ENCODE peak calls at places on chromosomes 3 and 15, in seven cellular contexts. O is endothelial cell, T is fibroblast of lung, S is adrenal gland, Y is cardiac fibroblast, R is bronchial epithelial cell, A is epithelial cell of esophagus. U is an unnamed sample.
A peak's percentile ranks its signal among the peaks of the same experiment; 100 is the strongest.

GRCh38 chr15:29888651-29889050 is 66.4 kb upstream of the TJP1 start:
- DNase-seq in O (no peak), T (peak; percentile 86), S (no peak), Y (peak; percentile 73), R (no peak), A (no peak), U (no peak)

GRCh38 chr3:55690746-55691540 is 203.8 kb upstream of the WNT5A start:
- DNase-seq in O (no peak), T (no peak), S (no peak), Y (no peak), R (no peak), A (no peak), U (peak; percentile 3)

GRCh38 chr3:13107661-13108060 is 34.4 kb upstream of the IQSEC1 start:
- DNase-seq in O (no peak), T (no peak), S (no peak), Y (no peak), R (no peak), A (no peak), U (no peak)

GRCh38 chr15:101193063-101193712 is 58.7 kb downstream of the CHSY1 start:
- DNase-seq in O (no peak), T (no peak), S (no peak), Y (peak; percentile 45), R (no peak), A (peak; percentile 47), U (no peak)

GRCh38 chr3:127747751-127748521 is 74.4 kb downstream of the MGLL start:
- DNase-seq in O (no peak), T (peak; percentile 88), S (no peak), Y (peak; percentile 80), R (peak; percentile 86), A (peak; percentile 88), U (peak; percentile 78)

GRCh38 chr15:97875513-97876285 is 84.8 kb upstream of the ARRDC4 start:
- DNase-seq in O (peak; percentile 33), T (no peak), S (peak; percentile 55), Y (no peak), R (no peak), A (peak; percentile 46), U (no peak)

GRCh38 chr15:57118013-57118799 is 199.8 kb downstream of the TCF12 start:
- DNase-seq in O (no peak), T (peak; percentile 57), S (peak; percentile 12), Y (peak; percentile 45), R (peak; percentile 29), A (peak; percentile 8), U (peak; percentile 11)

GRCh38 chr3:174533286-174533685 is 325.8 kb upstream of the NAALADL2 start:
- DNase-seq in O (no peak), T (peak; percentile 95), S (no peak), Y (no peak), R (peak; percentile 80), A (peak; percentile 60), U (peak; percentile 21)

GRCh38 chr3:70539908-70540307 is 227.5 kb upstream of the MDFIC2 start:
- DNase-seq in O (no peak), T (no peak), S (no peak), Y (no peak), R (no peak), A (peak; percentile 8), U (peak; percentile 11)
- TF ChIP-seq CTCF in O (no peak), T (peak; percentile 21), S (no peak), Y (no peak), R (no peak), A (peak; percentile 19), U (no peak)

GRCh38 chr15:69982037-69982436 is 115.7 kb downstream of the TLE3 start:
- DNase-seq in O (no peak), T (no peak), S (no peak), Y (no peak), R (no peak), A (no peak), U (no peak)

GRCh38 chr15:69978603-69979002 is 119.1 kb downstream of the TLE3 start:
- DNase-seq in O (no peak), T (no peak), S (no peak), Y (no peak), R (no peak), A (no peak), U (no peak)

GRCh38 chr15:69980311-69981059 is 117.2 kb downstream of the TLE3 start:
- DNase-seq in O (no peak), T (no peak), S (no peak), Y (no peak), R (no peak), A (no peak), U (no peak)

GRCh38 chr15:69979783-69980182 is 117.9 kb downstream of the TLE3 start:
- DNase-seq in O (no peak), T (no peak), S (no peak), Y (no peak), R (no peak), A (no peak), U (no peak)

DNA sequence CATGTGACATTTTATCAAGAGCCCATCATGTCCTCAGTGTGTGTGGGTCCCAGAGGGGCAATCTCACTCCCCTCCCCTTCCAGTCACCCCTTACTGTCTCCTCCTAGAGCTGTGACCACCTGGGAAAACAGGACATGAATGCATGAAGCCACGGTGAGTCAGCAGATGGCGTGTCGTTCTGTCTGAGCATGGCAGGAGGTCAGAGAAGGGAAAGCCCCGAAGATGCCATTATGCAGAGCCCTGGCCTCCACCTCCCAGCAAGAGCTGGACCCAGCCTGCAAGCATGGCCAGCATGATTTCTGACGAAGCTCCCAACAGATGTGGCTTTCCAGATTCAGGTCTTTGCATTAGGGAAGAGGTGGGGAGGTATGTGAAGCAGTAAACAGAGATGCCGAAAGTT is 118.4 kb downstream of the TLE3 start:
- DNase-seq in O (no peak), T (peak; percentile 1), S (no peak), Y (no peak), R (peak; percentile 42), A (peak; percentile 10), U (peak; percentile 45)
- TF ChIP-seq CTCF in O (no peak), T (no peak), S (no peak), Y (no peak), R (peak; percentile 9), A (no peak), U (no peak)

GRCh38 chr3:100400782-100401673 is at the start of the genes LNP1 and TOMM70:
- DNase-seq in O (peak; percentile 89), T (peak; percentile 96), S (peak; percentile 99), Y (peak; percentile 97), R (peak; percentile 93), A (peak; percentile 97), U (peak; percentile 98)

GRCh38 chr3:100402150-100402706 is 889 bp downstream of the LNP1 start:
- DNase-seq in O (no peak), T (peak; percentile 73), S (no peak), Y (peak; percentile 59), R (peak; percentile 78), A (peak; percentile 66), U (peak; percentile 56)

GRCh38 chr3:100401674-100402036 is 316 bp downstream of the LNP1 start:
- DNase-seq in O (peak; percentile 28), T (peak; percentile 66), S (peak; percentile 33), Y (peak; percentile 62), R (no peak), A (peak; percentile 33), U (no peak)

GRCh38 chr3:100407164-100407563 is 5.8 kb downstream of the LNP1 start:
- DNase-seq in O (no peak), T (no peak), S (no peak), Y (no peak), R (no peak), A (peak; percentile 13), U (no peak)

DNA sequence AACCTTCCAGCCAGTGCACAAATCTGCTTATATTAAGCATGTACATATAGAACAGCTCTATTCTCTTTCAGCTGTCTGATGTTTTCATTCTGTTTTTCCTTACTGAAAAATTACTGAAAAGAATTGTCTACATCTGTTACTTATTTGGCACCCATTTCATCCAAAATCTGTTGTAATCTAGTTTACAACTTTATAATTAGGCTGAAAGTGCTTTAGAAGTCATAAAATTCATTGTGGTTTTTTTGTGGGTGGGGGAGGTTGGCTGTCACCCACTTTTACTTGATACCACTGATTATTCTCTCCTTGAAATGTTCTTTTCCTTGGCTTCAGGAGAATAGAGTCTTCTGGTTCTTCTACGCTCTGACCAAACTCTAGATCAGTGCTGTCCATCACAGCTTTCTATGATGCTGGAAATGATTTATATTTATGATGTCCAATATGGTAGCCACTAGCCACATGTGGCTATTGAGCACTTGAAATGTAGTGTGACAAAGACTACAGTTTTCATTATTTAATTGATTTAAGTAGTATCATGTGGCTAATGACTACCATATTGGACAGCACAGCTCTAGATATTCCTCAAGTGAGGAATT is 2.7 kb downstream of the LNP1 start:
- DNase-seq in O (no peak), T (no peak), S (no peak), Y (no peak), R (no peak), A (no peak), U (no peak)
- TF ChIP-seq CTCF in O (no peak), T (no peak), S (no peak), Y (no peak), R (no peak), A (no peak), U (no peak)

GRCh38 chr3:172179680-172180399 is 140.5 kb downstream of the FNDC3B start:
- DNase-seq in O (no peak), T (no peak), S (no peak), Y (no peak), R (no peak), A (no peak), U (peak; percentile 37)
- TF ChIP-seq CTCF in O (no peak), T (no peak), S (no peak), Y (no peak), R (no peak), A (no peak), U (no peak)

GRCh38 chr3:6105187-6105586 is 755.7 kb upstream of the GRM7 start:
- DNase-seq in O (no peak), T (no peak), S (no peak), Y (no peak), R (no peak), A (no peak), U (no peak)
- TF ChIP-seq CTCF in O (no peak), T (no peak), S (no peak), Y (no peak), R (no peak), A (no peak), U (no peak)

GRCh38 chr3:107627962-107628542 is 105.3 kb downstream of the BBX start:
- DNase-seq in O (no peak), T (no peak), S (no peak), Y (no peak), R (no peak), A (no peak), U (no peak)
- TF ChIP-seq CTCF in O (no peak), T (peak; percentile 22), S (no peak), Y (peak; percentile 11), R (no peak), A (no peak), U (peak; percentile 15)

DNA sequence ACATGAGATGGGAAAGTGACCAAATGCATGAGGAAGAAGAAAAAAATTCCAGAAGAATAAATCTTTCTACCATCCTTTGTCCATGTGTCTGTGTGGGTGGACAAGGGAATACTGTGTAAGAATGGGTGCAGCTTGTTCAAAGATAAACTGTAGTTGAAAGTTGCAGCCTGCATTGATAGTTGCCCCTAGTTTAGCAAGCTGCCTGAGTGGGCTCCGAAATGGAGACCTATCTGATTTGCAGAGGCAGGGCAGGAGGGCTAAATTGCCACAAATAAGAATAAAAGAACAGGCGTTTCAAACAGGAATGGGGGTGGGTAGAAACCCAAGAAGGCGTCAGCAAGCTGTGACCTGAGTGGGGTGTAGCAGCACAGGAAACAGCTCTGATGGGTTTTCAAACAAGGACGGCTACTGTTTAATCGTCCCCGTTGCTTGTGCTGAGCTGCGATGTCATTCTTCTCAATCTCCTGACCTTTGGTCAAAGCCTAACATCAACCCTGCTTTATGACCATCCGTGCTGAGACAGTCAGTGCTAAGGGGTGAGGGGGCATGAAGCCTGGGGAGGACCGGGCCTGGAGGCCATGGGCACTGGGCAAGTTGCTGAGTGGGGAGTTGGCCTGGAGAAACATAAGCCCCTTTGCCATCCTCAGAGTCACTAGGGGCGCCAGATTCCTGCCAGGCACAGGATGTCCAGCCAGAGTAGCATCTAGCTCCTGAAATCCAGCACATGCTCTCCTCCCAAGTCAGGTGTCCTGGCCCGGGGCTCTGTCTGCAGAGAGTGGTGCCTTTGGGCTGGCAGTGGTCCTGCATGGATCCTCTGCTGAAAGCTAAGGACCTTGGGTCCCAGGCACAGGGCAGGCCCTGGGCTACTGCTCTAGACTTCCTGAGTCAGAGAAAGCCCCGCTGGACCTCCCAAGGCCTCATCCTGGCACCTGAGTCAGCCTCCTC is 19.2 kb upstream of the C15orf39 start:
- DNase-seq in O (no peak), T (peak; percentile 66), S (no peak), Y (no peak), R (peak; percentile 33), A (no peak), U (no peak)
- TF ChIP-seq CTCF in O (no peak), T (no peak), S (no peak), Y (no peak), R (peak; percentile 7), A (no peak), U (no peak)

U was measured in MCF 10A.